ENCODE peak calls at places on chromosomes 3 and 15, in five cellular contexts. One of them, this sample, is unnamed.

GRCh38 chr15:68796576-68796975 is 24.1 kb downstream of the ANP32A start:
- DNase-seq in HepG2: no peak
- DNase-seq in GM12891: no peak
- DNase-seq in SK-N-SH: no peak
- DNase-seq in H1: no peak
- DNase-seq in this sample: no peak

GRCh38 chr3:43764012-43764411 is 73.3 kb downstream of the ABHD5 start:
- DNase-seq in HepG2: no peak
- DNase-seq in SK-N-SH: no peak
- DNase-seq in H1: no peak
- DNase-seq in GM12891: no peak
- DNase-seq in this sample: no peak

GRCh38 chr3:139715736-139716135 is 38.0 kb upstream of the NMNAT3 start:
- DNase-seq in HepG2: no peak
- DNase-seq in H1: no peak
- DNase-seq in GM12891: no peak
- DNase-seq in SK-N-SH: no peak
- DNase-seq in this sample: no peak

GRCh38 chr3:142098974-142099373 is 50.4 kb downstream of the TFDP2 start:
- DNase-seq in GM12891: no peak
- DNase-seq in H1: no peak
- DNase-seq in HepG2: no peak
- DNase-seq in SK-N-SH: no peak
- DNase-seq in this sample: no peak

GRCh38 chr3:8713901-8714759 is 19.5 kb upstream of the CAV3 start:
- DNase-seq in H1: no peak
- DNase-seq in HepG2: peak
- DNase-seq in SK-N-SH: no peak
- DNase-seq in GM12891: peak
- DNase-seq in this sample: no peak

GRCh38 chr3:179589143-179589542 is 15.3 kb downstream of the MRPL47 start:
- DNase-seq in HepG2: no peak
- DNase-seq in H1: no peak
- DNase-seq in GM12891: no peak
- DNase-seq in SK-N-SH: no peak
- DNase-seq in this sample: no peak

GRCh38 chr3:159627229-159627628 is 361.4 kb upstream of the IL12A start:
- DNase-seq in SK-N-SH: no peak
- DNase-seq in H1: no peak
- DNase-seq in HepG2: no peak
- DNase-seq in GM12891: no peak
- DNase-seq in this sample: no peak

GRCh38 chr15:77496710-77497107 is 76.0 kb downstream of the HMG20A start:
- DNase-seq in GM12891: peak
- DNase-seq in HepG2: peak
- DNase-seq in SK-N-SH: peak
- DNase-seq in H1: peak
- DNase-seq in this sample: peak

GRCh38 chr3:94130690-94131089 is 67.8 kb downstream of the NSUN3 start:
- DNase-seq in H1: no peak
- DNase-seq in SK-N-SH: no peak
- DNase-seq in GM12891: no peak
- DNase-seq in HepG2: no peak
- DNase-seq in this sample: no peak

GRCh38 chr3:177724020-177724638 is 526.8 kb upstream of the TBL1XR1 start:
- DNase-seq in H1: no peak
- DNase-seq in HepG2: no peak
- DNase-seq in GM12891: no peak
- DNase-seq in SK-N-SH: no peak
- DNase-seq in this sample: no peak

GRCh38 chr3:69567026-69567767 is 172.1 kb upstream of the MITF start:
- DNase-seq in GM12891: no peak
- DNase-seq in SK-N-SH: no peak
- DNase-seq in H1: no peak
- DNase-seq in HepG2: no peak
- DNase-seq in this sample: no peak

GRCh38 chr3:66406186-66406585 is 94.6 kb downstream of the LRIG1 start:
- DNase-seq in H1: no peak
- DNase-seq in GM12891: no peak
- DNase-seq in SK-N-SH: no peak
- DNase-seq in HepG2: no peak
- DNase-seq in this sample: no peak

GRCh38 chr3:58630081-58630709 is 36.4 kb downstream of the FAM3D start:
- DNase-seq in GM12891: peak
- DNase-seq in H1: peak
- DNase-seq in SK-N-SH: peak
- DNase-seq in HepG2: peak
- DNase-seq in this sample: peak

GRCh38 chr15:41066516-41066915 is 49.6 kb downstream of the INO80 start:
- DNase-seq in H1: no peak
- DNase-seq in HepG2: no peak
- DNase-seq in GM12891: no peak
- DNase-seq in SK-N-SH: no peak
- DNase-seq in this sample: no peak

GRCh38 chr3:57048052-57048671 is 12.3 kb upstream of the SPATA12 start:
- DNase-seq in GM12891: no peak
- DNase-seq in H1: no peak
- DNase-seq in HepG2: no peak
- DNase-seq in SK-N-SH: no peak
- DNase-seq in this sample: no peak

GRCh38 chr15:35499723-35500122 is 46.2 kb downstream of the DPH6 start:
- DNase-seq in HepG2: no peak
- DNase-seq in H1: no peak
- DNase-seq in GM12891: no peak
- DNase-seq in SK-N-SH: no peak
- DNase-seq in this sample: no peak

GRCh38 chr3:126031981-126032471 is 51.9 kb downstream of the SLC41A3 start:
- DNase-seq in SK-N-SH: no peak
- DNase-seq in GM12891: no peak
- DNase-seq in H1: no peak
- DNase-seq in HepG2: no peak
- DNase-seq in this sample: no peak

GRCh38 chr3:126034481-126035361 is 49.2 kb downstream of the SLC41A3 start:
- DNase-seq in SK-N-SH: peak
- DNase-seq in HepG2: no peak
- DNase-seq in H1: no peak
- DNase-seq in GM12891: no peak
- DNase-seq in this sample: no peak

GRCh38 chr3:126033051-126033745 is 50.7 kb downstream of the SLC41A3 start:
- DNase-seq in GM12891: no peak
- DNase-seq in SK-N-SH: no peak
- DNase-seq in H1: no peak
- DNase-seq in HepG2: no peak
- DNase-seq in this sample: no peak

GRCh38 chr3:126035362-126036050 is 48.4 kb downstream of the SLC41A3 start:
- DNase-seq in SK-N-SH: no peak
- DNase-seq in H1: no peak
- DNase-seq in GM12891: no peak
- DNase-seq in HepG2: no peak
- DNase-seq in this sample: no peak

DNA sequence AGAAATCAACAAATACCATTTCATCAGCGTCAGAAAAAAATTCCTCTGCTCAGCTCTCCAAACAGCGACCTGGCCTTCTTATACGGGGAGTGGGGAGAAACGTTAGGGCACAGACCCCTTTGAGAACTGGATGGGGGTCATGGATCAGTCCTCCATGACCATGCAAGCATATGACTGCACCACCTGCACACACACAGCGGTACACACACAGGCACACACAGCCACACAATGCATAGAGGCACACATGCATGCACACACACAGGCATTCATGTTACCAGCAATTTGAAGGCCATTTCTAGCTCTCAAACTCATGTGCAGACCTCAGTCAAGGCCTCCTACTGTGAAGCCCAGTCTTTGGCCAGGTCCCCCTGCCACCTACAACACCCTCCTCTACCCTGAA is 50.2 kb downstream of the SLC41A3 start:
- DNase-seq in H1: no peak
- DNase-seq in HepG2: no peak
- DNase-seq in SK-N-SH: no peak
- DNase-seq in GM12891: no peak
- DNase-seq in this sample: no peak
- TF ChIP-seq TAF1 in H1: no peak
- TF ChIP-seq TAF1 in HepG2: no peak
- TF ChIP-seq TAF1 in SK-N-SH: no peak
- TF ChIP-seq TAF1 in GM12891: no peak
- TF ChIP-seq TAF1 in this sample: no peak

DNA sequence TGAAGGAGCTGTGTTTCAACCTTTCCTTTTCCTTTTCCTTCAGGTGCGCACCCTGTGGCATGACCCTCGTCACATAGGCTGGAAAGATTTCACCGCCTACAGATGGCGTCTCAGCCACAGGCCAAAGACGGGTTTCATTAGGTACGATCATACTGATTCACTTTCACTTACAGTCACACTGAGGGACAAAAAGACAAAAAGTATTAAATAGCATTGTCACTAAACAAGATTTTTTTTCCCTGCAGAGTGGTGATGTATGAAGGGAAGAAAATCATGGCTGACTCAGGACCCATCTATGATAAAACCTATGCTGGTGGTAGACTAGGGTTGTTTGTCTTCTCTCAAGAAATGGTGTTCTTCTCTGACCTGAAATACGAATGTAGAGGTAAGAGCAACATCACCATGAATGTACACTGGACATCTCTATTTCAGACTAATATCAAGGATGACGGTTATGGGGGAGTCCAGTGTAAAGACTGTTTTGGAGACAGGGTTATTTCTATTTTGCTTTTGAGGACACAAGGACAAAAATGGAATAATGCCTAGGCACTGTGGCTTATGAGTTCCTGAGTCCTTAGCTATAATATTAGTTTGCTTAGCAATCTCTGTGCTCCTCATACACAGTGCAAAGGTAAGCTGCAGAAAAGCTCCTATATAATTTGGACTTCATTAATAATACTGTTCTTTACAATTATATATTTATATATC is 13.3 kb downstream of the THBS1 start:
- DNase-seq in H1: no peak
- DNase-seq in SK-N-SH: no peak
- DNase-seq in GM12891: no peak
- DNase-seq in HepG2: no peak
- DNase-seq in this sample: no peak
- TF ChIP-seq POLR2AphosphoS5 in H1: no peak
- TF ChIP-seq POLR2AphosphoS5 in SK-N-SH: no peak
- TF ChIP-seq POLR2AphosphoS5 in GM12891: no peak
- TF ChIP-seq POLR2AphosphoS5 in HepG2: no peak
- TF ChIP-seq POLR2AphosphoS5 in this sample: no peak

GRCh38 chr3:112739252-112739945 is 98.5 kb upstream of the CCDC80 start:
- DNase-seq in SK-N-SH: no peak
- DNase-seq in HepG2: no peak
- DNase-seq in H1: no peak
- DNase-seq in GM12891: no peak
- DNase-seq in this sample: no peak
- TF ChIP-seq TAF1 in SK-N-SH: no peak
- TF ChIP-seq TAF1 in HepG2: no peak
- TF ChIP-seq TAF1 in H1: no peak
- TF ChIP-seq TAF1 in GM12891: no peak
- TF ChIP-seq TAF1 in this sample: no peak

GRCh38 chr15:52943746-52944145 is 153.6 kb upstream of the ONECUT1 start:
- DNase-seq in H1: no peak
- DNase-seq in HepG2: no peak
- DNase-seq in GM12891: no peak
- DNase-seq in SK-N-SH: no peak
- DNase-seq in this sample: no peak
- TF ChIP-seq POLR2AphosphoS5 in H1: no peak
- TF ChIP-seq POLR2AphosphoS5 in HepG2: no peak
- TF ChIP-seq POLR2AphosphoS5 in GM12891: no peak
- TF ChIP-seq POLR2AphosphoS5 in SK-N-SH: no peak
- TF ChIP-seq POLR2AphosphoS5 in this sample: no peak

GRCh38 chr3:115518100-115518852 is 105.0 kb upstream of the GAP43 start:
- DNase-seq in H1: no peak
- DNase-seq in HepG2: no peak
- DNase-seq in GM12891: no peak
- DNase-seq in SK-N-SH: peak
- DNase-seq in this sample: no peak

GRCh38 chr3:115517457-115518050 is 105.8 kb upstream of the GAP43 start:
- DNase-seq in H1: no peak
- DNase-seq in SK-N-SH: no peak
- DNase-seq in HepG2: no peak
- DNase-seq in GM12891: no peak
- DNase-seq in this sample: no peak

GRCh38 chr3:115512565-115513410 is 110.5 kb upstream of the GAP43 start:
- DNase-seq in GM12891: no peak
- DNase-seq in H1: no peak
- DNase-seq in HepG2: no peak
- DNase-seq in SK-N-SH: peak
- DNase-seq in this sample: no peak

DNA sequence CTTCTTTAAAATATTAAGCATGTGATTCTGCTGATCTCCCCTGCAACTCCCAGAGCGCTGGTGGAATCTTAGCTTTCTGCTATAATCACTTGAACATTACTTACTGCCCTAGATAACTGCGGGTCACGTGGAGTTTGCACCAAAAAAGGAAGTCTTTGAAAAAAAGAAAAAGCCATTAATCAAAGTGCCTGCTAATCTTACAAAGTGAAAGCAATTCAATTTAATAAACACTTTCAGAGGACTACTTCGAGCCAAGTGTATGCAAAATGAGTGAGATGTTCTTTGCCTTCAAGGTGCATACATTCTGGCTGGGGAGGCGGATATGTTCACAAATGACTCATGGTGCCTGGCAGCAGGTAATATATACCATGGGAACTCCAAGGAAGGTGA is 109.9 kb upstream of the GAP43 start:
- DNase-seq in HepG2: no peak
- DNase-seq in SK-N-SH: no peak
- DNase-seq in H1: no peak
- DNase-seq in GM12891: no peak
- DNase-seq in this sample: no peak
- TF ChIP-seq TAF1 in HepG2: no peak
- TF ChIP-seq TAF1 in SK-N-SH: no peak
- TF ChIP-seq TAF1 in H1: no peak
- TF ChIP-seq TAF1 in GM12891: no peak
- TF ChIP-seq TAF1 in this sample: no peak

DNA sequence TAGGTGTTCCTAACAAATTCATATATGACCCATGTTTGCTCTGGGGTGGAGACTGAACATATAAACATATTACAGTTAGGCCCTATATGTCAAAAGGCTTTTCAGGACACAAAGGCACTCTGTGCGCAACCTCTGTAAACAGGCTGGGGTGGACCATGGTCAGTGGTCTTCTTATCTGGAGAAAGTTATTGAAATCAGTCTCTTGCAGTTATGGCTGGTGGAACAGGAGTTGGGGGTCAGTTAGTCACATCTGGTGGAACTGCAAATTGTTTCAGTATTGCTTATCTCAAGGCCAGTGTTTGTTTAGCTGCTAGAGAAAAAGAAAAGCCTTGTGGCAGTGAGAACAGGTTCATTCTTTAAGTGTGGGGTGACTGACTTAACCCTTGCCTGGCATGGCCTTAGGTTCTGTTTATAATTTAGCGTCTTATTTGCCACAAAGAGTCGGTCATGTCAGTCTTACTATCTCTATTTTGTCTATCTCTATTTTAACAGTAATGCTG is 5.9 kb upstream of the GP9 start:
- DNase-seq in HepG2: peak
- DNase-seq in SK-N-SH: peak
- DNase-seq in GM12891: no peak
- DNase-seq in H1: no peak
- DNase-seq in this sample: no peak
- TF ChIP-seq POLR2AphosphoS5 in HepG2: no peak
- TF ChIP-seq POLR2AphosphoS5 in SK-N-SH: no peak
- TF ChIP-seq POLR2AphosphoS5 in GM12891: no peak
- TF ChIP-seq POLR2AphosphoS5 in H1: no peak
- TF ChIP-seq POLR2AphosphoS5 in this sample: no peak